ENCODE peak calls at places on chromosomes 4 and X, in six cellular contexts. E, D, K, L, V and C are unnamed samples.
A peak's percentile ranks its signal among the peaks of the same experiment; 100 is the strongest.

GRCh38 chr4:39450618-39451017 is 8.1 kb downstream of the RPL9 start:
- DNase-seq in E (no peak), D (no peak), K (no peak), L (no peak), V (no peak), C (no peak)

GRCh38 chr4:136342666-136343065 is 1189.6 kb downstream of the PCDH18 start:
- DNase-seq in E (no peak), D (no peak), K (no peak), L (no peak), V (no peak), C (no peak)

GRCh38 chr4:6546681-6547447 is 28.1 kb upstream of the MAN2B2 start:
- DNase-seq in E (peak; percentile 30), D (peak; percentile 29), K (peak; percentile 28), L (peak; percentile 38), V (no peak), C (peak; percentile 25)

GRCh38 chr4:144683516-144683915 is 37.6 kb downstream of the HHIP start:
- DNase-seq in E (no peak), D (no peak), K (no peak), L (no peak), V (no peak), C (no peak)

GRCh38 chrX:54920610-54921426 is at the start of gene TRO:
- DNase-seq in E (no peak), D (no peak), K (no peak), L (no peak), V (no peak), C (no peak)

GRCh38 chr4:14130551-14130950 is 503.0 kb upstream of the BOD1L1 start:
- DNase-seq in E (no peak), D (no peak), K (no peak), L (peak; percentile 47), V (no peak), C (no peak)

GRCh38 chrX:12814434-12814833 is 23.2 kb downstream of the PRPS2 start:
- DNase-seq in E (no peak), D (peak; percentile 14), K (peak; percentile 35), L (peak; percentile 20), V (no peak), C (peak; percentile 14)

GRCh38 chrX:69177511-69178162 is 12.4 kb upstream of the PJA1 start:
- DNase-seq in E (no peak), D (no peak), K (no peak), L (no peak), V (no peak), C (no peak)